ENCODE peak calls at places on chromosomes 12 and 14, in four cellular contexts. Q is HepG2, Z is H1, H is GM12878. P is an unnamed sample.

GRCh38 chr14:84544486-84544885 is 985.5 kb upstream of the FLRT2 start:
- DNase-seq in Q (no peak), Z (no peak), H (no peak), P (no peak)

GRCh38 chr12:46415552-46415951 is 43.0 kb upstream of the SLC38A2 start:
- DNase-seq in Q (no peak), Z (no peak), H (no peak), P (no peak)

GRCh38 chr14:101068293-101068957 is 164.9 kb upstream of the RTL1 start:
- DNase-seq in Q (no peak), Z (no peak), H (no peak), P (no peak)

GRCh38 chr12:21065845-21066244 is 65.1 kb upstream of the SLCO1B1 start:
- DNase-seq in Q (no peak), Z (no peak), H (no peak), P (peak)

GRCh38 chr12:117214797-117215196 is 24.5 kb upstream of the FBXO21 start:
- DNase-seq in Q (no peak), Z (no peak), H (no peak), P (no peak)

GRCh38 chr12:106941481-106942156 is 14.1 kb upstream of the TMEM263 start:
- DNase-seq in Q (peak), Z (no peak), H (no peak), P (no peak)

GRCh38 chr12:2963154-2963759 is 4.1 kb downstream of the TEAD4 start:
- DNase-seq in Q (peak), Z (no peak), H (no peak), P (no peak)

GRCh38 chr12:116397148-116397547 is 119.7 kb upstream of the MED13L start:
- DNase-seq in Q (no peak), Z (no peak), H (no peak), P (no peak)

GRCh38 chr12:104958946-104959841 is 1.1 kb upstream of the SLC41A2 start:
- DNase-seq in Q (peak), Z (no peak), H (no peak), P (no peak)

GRCh38 chr14:104749111-104749649 is 3.8 kb upstream of the SIVA1 start:
- DNase-seq in Q (peak), Z (no peak), H (no peak), P (no peak)
- H3K4me3 ChIP-seq in Q (no peak), Z (no peak), H (no peak), P (no peak)

DNA sequence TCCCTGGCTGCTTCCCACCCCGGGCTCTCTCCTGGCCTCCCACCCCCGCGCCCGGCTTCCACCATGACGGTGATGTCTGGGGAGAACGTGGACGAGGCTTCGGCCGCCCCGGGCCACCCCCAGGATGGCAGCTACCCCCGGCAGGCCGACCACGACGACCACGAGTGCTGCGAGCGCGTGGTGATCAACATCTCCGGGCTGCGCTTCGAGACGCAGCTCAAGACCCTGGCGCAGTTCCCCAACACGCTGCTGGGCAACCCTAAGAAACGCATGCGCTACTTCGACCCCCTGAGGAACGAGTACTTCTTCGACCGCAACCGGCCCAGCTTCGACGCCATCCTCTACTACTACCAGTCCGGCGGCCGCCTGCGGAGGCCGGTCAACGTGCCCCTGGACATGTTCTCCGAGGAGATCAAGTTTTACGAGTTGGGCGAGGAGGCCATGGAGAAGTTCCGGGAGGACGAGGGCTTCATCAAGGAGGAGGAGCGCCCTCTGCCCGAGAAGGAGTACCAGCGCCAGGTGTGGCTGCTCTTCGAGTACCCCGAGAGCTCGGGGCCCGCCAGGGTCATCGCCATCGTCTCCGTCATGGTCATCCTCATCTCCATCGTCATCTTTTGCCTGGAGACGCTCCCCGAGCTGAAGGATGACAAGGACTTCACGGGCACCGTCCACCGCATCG is 1.8 kb downstream of the KCNA1 start:
- DNase-seq in Q (no peak), Z (no peak), H (no peak), P (no peak)
- TF ChIP-seq SUZ12 in Q (no peak), Z (no peak), H (no peak), P (no peak)

GRCh38 chr12:6955462-6956331 is 4.5 kb downstream of the PTPN6 start:
- DNase-seq in Q (no peak), Z (no peak), H (no peak), P (no peak)

GRCh38 chr12:6956332-6956727 is 5.2 kb downstream of the PTPN6 start:
- DNase-seq in Q (no peak), Z (no peak), H (no peak), P (no peak)

GRCh38 chr12:6958609-6959375 is 7.6 kb downstream of the PTPN6 start:
- DNase-seq in Q (no peak), Z (no peak), H (no peak), P (no peak)

GRCh38 chr12:6957741-6958608 is 6.8 kb downstream of the PTPN6 start:
- DNase-seq in Q (no peak), Z (no peak), H (no peak), P (no peak)

DNA sequence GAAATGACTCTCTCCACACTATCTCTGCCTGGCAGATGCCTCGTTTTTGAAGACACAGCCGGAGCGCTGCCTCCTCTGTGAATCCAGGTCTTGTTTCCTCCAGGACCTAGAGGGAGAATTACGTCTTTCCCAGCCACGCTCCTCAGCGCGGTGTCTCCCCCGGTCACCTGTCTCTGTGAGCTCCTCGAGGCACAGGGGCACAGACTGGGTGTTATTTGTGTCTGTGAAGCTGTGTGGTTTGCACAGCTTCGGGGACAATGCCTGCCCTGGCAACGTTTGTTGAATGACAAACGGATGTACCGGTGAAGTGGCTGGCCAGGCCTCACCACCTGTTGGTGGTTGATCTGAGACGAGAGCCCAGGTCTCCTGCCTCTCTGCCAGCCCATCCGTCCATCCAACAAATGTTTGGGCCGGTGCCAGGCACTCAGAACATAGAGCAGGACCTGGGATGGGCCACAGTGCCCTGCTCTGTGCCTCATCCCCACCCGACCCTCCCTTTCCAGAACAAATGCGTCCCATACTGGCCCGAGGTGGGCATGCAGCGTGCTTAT is 6.1 kb downstream of the PTPN6 start:
- DNase-seq in Q (no peak), Z (no peak), H (no peak), P (no peak)
- H3K4me3 ChIP-seq in Q (no peak), Z (no peak), H (peak), P (no peak)

GRCh38 chr12:49557917-49558215 is 10.1 kb downstream of the MCRS1 start:
- DNase-seq in Q (no peak), Z (no peak), H (no peak), P (no peak)

GRCh38 chr12:49558526-49558925 is 9.4 kb downstream of the MCRS1 start:
- DNase-seq in Q (no peak), Z (no peak), H (no peak), P (no peak)

GRCh38 chr12:49555631-49556390 is 12.1 kb downstream of the MCRS1 start:
- DNase-seq in Q (no peak), Z (no peak), H (no peak), P (no peak)

GRCh38 chr12:49557187-49557916 is 10.6 kb downstream of the MCRS1 start:
- DNase-seq in Q (no peak), Z (no peak), H (no peak), P (no peak)

GRCh38 chr12:49556391-49557186 is 11.4 kb downstream of the MCRS1 start:
- DNase-seq in Q (no peak), Z (no peak), H (no peak), P (no peak)
- TF ChIP-seq SUZ12 in Q (no peak), Z (no peak), H (no peak), P (no peak)

GRCh38 chr12:22255097-22255496 is 79.4 kb downstream of the ST8SIA1 start:
- DNase-seq in Q (no peak), Z (no peak), H (no peak), P (peak)
- H3K4me3 ChIP-seq in Q (no peak), Z (no peak), H (no peak), P (no peak)

GRCh38 chr12:41254546-41254945 is 66.4 kb downstream of the PDZRN4 start:
- DNase-seq in Q (no peak), Z (no peak), H (no peak), P (no peak)
- TF ChIP-seq SUZ12 in Q (no peak), Z (no peak), H (no peak), P (no peak)

P was measured in NT2/D1.